ENCODE peak calls at places on chromosomes 5 and 9, in eight cellular contexts. K is lung, N is heart left ventricle, A is breast epithelium, W is ovary, E is heart right ventricle, L is keratinocyte, Q is GM23248. R is an unnamed sample.
A peak's percentile ranks its signal among the peaks of the same experiment; 100 is the strongest.

GRCh38 chr9:13758876-13759275 is 479.4 kb upstream of the MPDZ start:
- DNase-seq in Q (no peak), K (no peak), L (no peak), A (no peak), E (peak; percentile 40), W (no peak), N (no peak), R (no peak)

GRCh38 chr9:27394154-27394825 is 97.3 kb upstream of the EQTN start:
- DNase-seq in W (no peak), E (no peak), A (no peak), K (no peak), N (no peak), L (no peak), Q (no peak), R (no peak)

GRCh38 chr9:110932883-110933282 is 105.4 kb downstream of the LPAR1 start:
- DNase-seq in N (no peak), W (no peak), E (no peak), K (no peak), A (no peak), L (no peak), Q (peak; percentile 47), R (no peak)

GRCh38 chr9:129752915-129753724 is at the start of gene PTGES:
- DNase-seq in Q (peak; percentile 94), E (peak; percentile 77), N (peak; percentile 59), W (peak; percentile 69), K (peak; percentile 64), A (peak; percentile 78), L (no peak), R (peak; percentile 81)

GRCh38 chr5:96470825-96471224 is 37.8 kb upstream of the PCSK1 start:
- DNase-seq in L (no peak), E (no peak), N (no peak), W (no peak), K (no peak), Q (no peak), A (no peak), R (no peak)

GRCh38 chr9:136377351-136378170 is 4.1 kb upstream of the CARD9 start:
- DNase-seq in A (no peak), E (no peak), L (no peak), Q (no peak), N (no peak), K (no peak), W (no peak), R (no peak)

GRCh38 chr5:119404033-119404432 is 48.2 kb downstream of the TNFAIP8 start:
- DNase-seq in A (no peak), E (no peak), K (no peak), L (no peak), Q (no peak), N (no peak), W (no peak), R (no peak)

GRCh38 chr5:52672459-52672858 is 115.3 kb upstream of the ITGA1 start:
- DNase-seq in A (no peak), K (no peak), W (no peak), L (no peak), E (no peak), Q (no peak), N (no peak), R (no peak)

GRCh38 chr5:53191766-53192165 is 82.2 kb upstream of the MOCS2 start:
- DNase-seq in W (no peak), E (no peak), N (no peak), A (no peak), K (no peak), Q (no peak), L (no peak), R (no peak)

GRCh38 chr5:74503-75109 is 17.4 kb upstream of the PLEKHG4B start:
- DNase-seq in N (no peak), W (no peak), E (no peak), Q (no peak), L (no peak), K (no peak), A (no peak), R (no peak)

GRCh38 chr5:154971501-154971900 is 30.6 kb downstream of the MRPL22 start:
- DNase-seq in L (no peak), Q (peak; percentile 62), E (no peak), N (no peak), K (no peak), W (no peak), A (no peak), R (no peak)

GRCh38 chr5:131542723-131543122 is 92.3 kb downstream of the RAPGEF6 start:
- DNase-seq in N (no peak), W (no peak), E (no peak), Q (no peak), A (no peak), L (no peak), K (no peak), R (no peak)
- H3K4me1 ChIP-seq in N (no peaks in the 10 kb centered on the region), W (no peaks in the 10 kb centered on the region), E (no peaks in the 10 kb centered on the region), Q (peaks cover 45% of the 10 kb centered on the region), A (no peaks in the 10 kb centered on the region), L (peaks cover 27% of the 10 kb centered on the region), K (no peaks in the 10 kb centered on the region), R (no peaks in the 10 kb centered on the region)

GRCh38 chr9:106886111-106887046 is 23.4 kb downstream of the ZNF462 start:
- DNase-seq in L (peak; percentile 76), N (no peak), K (no peak), A (no peak), Q (peak; percentile 40), W (no peak), E (no peak), R (no peak)
- H3K4me1 ChIP-seq in L (peaks cover 77% of the 10 kb centered on the region), N (peaks cover 22% of the 10 kb centered on the region), K (peaks cover 2% of the 10 kb centered on the region), A (peaks cover 6% of the 10 kb centered on the region), Q (peaks cover 25% of the 10 kb centered on the region), W (peaks cover 18% of the 10 kb centered on the region), E (peaks cover 22% of the 10 kb centered on the region), R (peaks cover 55% of the 10 kb centered on the region)

DNA sequence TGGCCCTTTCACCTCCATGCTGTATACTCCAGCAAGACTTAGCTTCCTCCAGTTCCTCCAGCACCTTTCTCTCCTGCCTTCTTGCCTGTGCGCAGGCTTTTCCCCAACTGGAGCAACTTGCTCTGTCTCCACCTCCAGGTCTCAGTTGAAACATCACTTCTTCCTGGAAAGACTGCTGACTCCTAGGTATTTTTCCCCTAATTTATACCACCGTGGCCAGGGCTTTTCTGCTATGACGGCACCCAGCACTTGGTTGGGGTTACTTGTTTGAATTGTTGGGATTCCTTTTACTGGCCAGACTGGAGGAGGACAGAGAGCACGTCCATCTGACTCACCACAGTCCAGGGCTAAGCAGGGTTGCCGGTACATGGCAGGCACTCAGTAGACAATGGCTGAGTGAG is 67.5 kb downstream of the KCNIP1 start:
- DNase-seq in A (no peak), Q (peak; percentile 78), N (no peak), E (no peak), W (no peak), K (no peak), L (no peak), R (peak; percentile 17)
- H3K4me1 ChIP-seq in A (no peaks in the 10 kb centered on the region), Q (peaks cover 8% of the 10 kb centered on the region), N (no peaks in the 10 kb centered on the region), E (no peaks in the 10 kb centered on the region), W (no peaks in the 10 kb centered on the region), K (peaks cover 3% of the 10 kb centered on the region), L (no peaks in the 10 kb centered on the region), R (peaks cover 9% of the 10 kb centered on the region)

DNA sequence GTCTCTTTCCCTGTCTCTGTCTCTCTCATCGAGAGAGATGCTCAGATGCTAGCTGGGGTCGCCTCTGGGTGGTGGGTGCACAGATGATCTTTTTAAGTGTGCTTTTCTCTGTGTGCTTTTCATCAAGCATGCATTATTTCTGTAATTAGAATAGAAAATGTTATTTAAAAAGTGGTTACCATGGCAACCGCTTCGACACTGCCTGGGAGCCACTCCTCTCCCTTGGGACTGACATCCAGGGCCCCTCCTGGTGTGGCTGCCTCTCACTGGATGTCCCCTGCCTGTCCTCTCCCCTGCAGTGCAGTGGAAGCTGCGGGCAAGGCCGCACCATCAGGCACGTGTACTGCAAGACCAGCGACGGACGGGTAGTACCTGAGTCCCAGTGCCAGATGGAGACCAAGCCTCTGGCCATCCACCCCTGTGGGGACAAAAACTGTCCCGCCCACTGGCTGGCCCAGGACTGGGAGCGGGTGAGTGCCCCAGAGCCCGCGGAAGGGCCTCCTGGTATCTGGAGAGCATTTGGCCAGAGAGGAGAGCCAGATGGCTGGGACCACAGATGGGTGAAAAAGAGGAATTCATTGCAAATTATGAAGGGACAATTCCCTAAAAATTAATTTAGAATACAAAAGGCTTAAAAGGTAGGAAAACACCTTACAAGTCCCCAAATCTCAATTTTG is 34.7 kb downstream of the ADAMTSL2 start:
- DNase-seq in K (no peak), W (no peak), Q (no peak), L (no peak), A (no peak), N (no peak), E (no peak), R (no peak)
- H3K4me1 ChIP-seq in K (peaks cover 8% of the 10 kb centered on the region), W (peaks cover 6% of the 10 kb centered on the region), Q (no peaks in the 10 kb centered on the region), L (no peaks in the 10 kb centered on the region), A (no peaks in the 10 kb centered on the region), N (peaks cover 17% of the 10 kb centered on the region), E (peaks cover 15% of the 10 kb centered on the region), R (no peaks in the 10 kb centered on the region)

GRCh38 chr5:149940941-149941644 is 3.5 kb downstream of the PDE6A start:
- DNase-seq in Q (no peak), K (no peak), N (no peak), L (no peak), A (no peak), W (no peak), E (no peak), R (no peak)
- H3K4me1 ChIP-seq in Q (peaks cover 36% of the 10 kb centered on the region), K (peaks cover 3% of the 10 kb centered on the region), N (peaks cover 12% of the 10 kb centered on the region), L (peaks cover 47% of the 10 kb centered on the region), A (peaks cover 12% of the 10 kb centered on the region), W (no peaks in the 10 kb centered on the region), E (peaks cover 8% of the 10 kb centered on the region), R (peaks cover 75% of the 10 kb centered on the region)

GRCh38 chr5:177547736-177548135 is 6.6 kb downstream of the FAM193B start:
- DNase-seq in E (no peak), A (no peak), W (no peak), N (no peak), K (no peak), Q (no peak), L (no peak), R (no peak)
- H3K4me1 ChIP-seq in E (peaks cover 55% of the 10 kb centered on the region), A (peaks cover 7% of the 10 kb centered on the region), W (peaks cover 6% of the 10 kb centered on the region), N (peaks cover 65% of the 10 kb centered on the region), K (peaks cover 16% of the 10 kb centered on the region), Q (peaks cover 42% of the 10 kb centered on the region), L (peaks cover 29% of the 10 kb centered on the region), R (peaks cover 14% of the 10 kb centered on the region)

GRCh38 chr5:80186634-80187033 is 69.2 kb downstream of the SERINC5 start:
- DNase-seq in L (no peak), W (no peak), E (no peak), K (peak; percentile 45), N (no peak), Q (no peak), A (no peak), R (no peak)
- H3K4me1 ChIP-seq in L (peaks cover 15% of the 10 kb centered on the region), W (peaks cover 14% of the 10 kb centered on the region), E (peaks cover 16% of the 10 kb centered on the region), K (peaks cover 12% of the 10 kb centered on the region), N (peaks cover 30% of the 10 kb centered on the region), Q (peaks cover under 1% of the 10 kb centered on the region), A (peaks cover 35% of the 10 kb centered on the region), R (peaks cover 75% of the 10 kb centered on the region)

DNA sequence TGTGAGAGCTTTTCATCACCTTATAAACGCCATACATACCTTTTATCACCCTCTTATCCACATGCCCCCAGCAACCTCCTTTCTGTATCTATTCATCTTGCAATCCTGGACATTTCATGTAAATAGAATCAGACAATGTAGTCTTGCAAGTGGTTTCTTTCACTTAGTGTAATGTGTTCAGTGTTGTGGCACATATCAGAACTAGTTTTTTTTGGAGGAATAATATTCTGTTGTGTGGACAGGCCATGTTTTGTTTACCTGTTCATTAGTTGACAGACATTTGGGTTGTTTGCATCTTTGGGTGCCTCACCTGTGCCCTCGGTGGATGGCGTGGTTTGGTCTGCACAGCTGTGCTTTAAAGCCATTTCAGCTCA is 1.3 kb downstream of the SQSTM1 start:
- DNase-seq in K (no peak), L (no peak), E (no peak), N (no peak), Q (no peak), W (no peak), A (no peak), R (no peak)
- H3K4me1 ChIP-seq in K (peaks cover 42% of the 10 kb centered on the region), L (peaks cover 32% of the 10 kb centered on the region), E (peaks cover 63% of the 10 kb centered on the region), N (peaks cover 71% of the 10 kb centered on the region), Q (peaks cover 33% of the 10 kb centered on the region), W (peaks cover 34% of the 10 kb centered on the region), A (peaks cover 24% of the 10 kb centered on the region), R (peaks cover 59% of the 10 kb centered on the region)

GRCh38 chr9:127912296-127912695 is 4.5 kb downstream of the ST6GALNAC4 start:
- DNase-seq in Q (no peak), A (no peak), L (no peak), W (no peak), N (no peak), K (no peak), E (no peak), R (no peak)
- H3K4me1 ChIP-seq in Q (peaks cover 6% of the 10 kb centered on the region), A (no peaks in the 10 kb centered on the region), L (peaks cover 2% of the 10 kb centered on the region), W (peaks cover 4% of the 10 kb centered on the region), N (peaks cover 23% of the 10 kb centered on the region), K (peaks cover 13% of the 10 kb centered on the region), E (peaks cover 7% of the 10 kb centered on the region), R (peaks cover 39% of the 10 kb centered on the region)

R was measured in Caco-2.